ENCODE peak calls at places on chromosomes 7 and 10, in seven cellular contexts. One of them, this sample, is unnamed.
A peak's percentile ranks its signal among the peaks of the same experiment; 100 is the strongest.

GRCh38 chr7:117912421-117912820 is 39.2 kb upstream of the CTTNBP2 start:
- DNase-seq in IMR-90: no peak
- DNase-seq in neural progenitor cell: no peak
- DNase-seq in esophagus squamous epithelium: no peak
- DNase-seq in brain microvascular endothelial cell: no peak
- DNase-seq in left ventricle myocardium inferior: no peak
- DNase-seq in psoas muscle: no peak
- DNase-seq in this sample: no peak

GRCh38 chr7:30770936-30771858 is at the start of gene MINDY4:
- DNase-seq in IMR-90: peak; percentile 80
- DNase-seq in neural progenitor cell: peak; percentile 91
- DNase-seq in esophagus squamous epithelium: no peak
- DNase-seq in brain microvascular endothelial cell: peak; percentile 40
- DNase-seq in left ventricle myocardium inferior: peak; percentile 88
- DNase-seq in psoas muscle: peak; percentile 88
- DNase-seq in this sample: peak; percentile 93

GRCh38 chr7:27247452-27248426 is 5.1 kb downstream of the EVX1 start:
- DNase-seq in IMR-90: no peak
- DNase-seq in neural progenitor cell: no peak
- DNase-seq in esophagus squamous epithelium: no peak
- DNase-seq in brain microvascular endothelial cell: no peak
- DNase-seq in left ventricle myocardium inferior: no peak
- DNase-seq in psoas muscle: no peak
- DNase-seq in this sample: no peak

GRCh38 chr10:10897400-10897799 is 120.3 kb upstream of the CELF2 start:
- DNase-seq in IMR-90: no peak
- DNase-seq in neural progenitor cell: no peak
- DNase-seq in esophagus squamous epithelium: no peak
- DNase-seq in brain microvascular endothelial cell: no peak
- DNase-seq in left ventricle myocardium inferior: no peak
- DNase-seq in psoas muscle: no peak
- DNase-seq in this sample: no peak

GRCh38 chr10:10796774-10797415 is 220.8 kb upstream of the CELF2 start:
- DNase-seq in IMR-90: peak; percentile 44
- DNase-seq in neural progenitor cell: no peak
- DNase-seq in esophagus squamous epithelium: no peak
- DNase-seq in brain microvascular endothelial cell: peak; percentile 64
- DNase-seq in left ventricle myocardium inferior: no peak
- DNase-seq in psoas muscle: no peak
- DNase-seq in this sample: no peak

GRCh38 chr10:69861251-69862240 is 59.8 kb downstream of the COL13A1 start:
- DNase-seq in IMR-90: peak; percentile 73
- DNase-seq in neural progenitor cell: no peak
- DNase-seq in esophagus squamous epithelium: no peak
- DNase-seq in brain microvascular endothelial cell: peak; percentile 62
- DNase-seq in left ventricle myocardium inferior: no peak
- DNase-seq in psoas muscle: no peak
- DNase-seq in this sample: no peak

GRCh38 chr10:84406592-84406991 is 78.2 kb downstream of the CCSER2 start:
- DNase-seq in IMR-90: no peak
- DNase-seq in neural progenitor cell: no peak
- DNase-seq in esophagus squamous epithelium: no peak
- DNase-seq in brain microvascular endothelial cell: no peak
- DNase-seq in left ventricle myocardium inferior: no peak
- DNase-seq in psoas muscle: no peak
- DNase-seq in this sample: no peak

GRCh38 chr10:103067484-103067883 is 125.6 kb downstream of the NT5C2 start:
- DNase-seq in IMR-90: no peak
- DNase-seq in neural progenitor cell: no peak
- DNase-seq in esophagus squamous epithelium: no peak
- DNase-seq in brain microvascular endothelial cell: no peak
- DNase-seq in left ventricle myocardium inferior: no peak
- DNase-seq in psoas muscle: no peak
- DNase-seq in this sample: no peak

GRCh38 chr10:46232084-46232483 is 54.7 kb upstream of the ANTXRL start:
- DNase-seq in IMR-90: no peak
- DNase-seq in neural progenitor cell: no peak
- DNase-seq in esophagus squamous epithelium: no peak
- DNase-seq in brain microvascular endothelial cell: no peak
- DNase-seq in left ventricle myocardium inferior: no peak
- DNase-seq in psoas muscle: no peak
- DNase-seq in this sample: peak; percentile 6

GRCh38 chr7:2038876-2039728 is 193.6 kb downstream of the MAD1L1 start:
- DNase-seq in IMR-90: no peak
- DNase-seq in neural progenitor cell: no peak
- DNase-seq in esophagus squamous epithelium: no peak
- DNase-seq in brain microvascular endothelial cell: no peak
- DNase-seq in left ventricle myocardium inferior: peak; percentile 9
- DNase-seq in psoas muscle: no peak
- DNase-seq in this sample: no peak
- H3K36me3 ChIP-seq in IMR-90: peaks cover 5% of the 10 kb centered on the region
- H3K36me3 ChIP-seq in neural progenitor cell: peaks cover 5% of the 10 kb centered on the region
- H3K36me3 ChIP-seq in esophagus squamous epithelium: no peaks in the 10 kb centered on the region
- H3K36me3 ChIP-seq in brain microvascular endothelial cell: no peaks in the 10 kb centered on the region
- H3K36me3 ChIP-seq in left ventricle myocardium inferior: peaks cover 13% of the 10 kb centered on the region
- H3K36me3 ChIP-seq in psoas muscle: no peaks in the 10 kb centered on the region
- H3K36me3 ChIP-seq in this sample: no peaks in the 10 kb centered on the region

GRCh38 chr10:110356628-110357245 is 52.0 kb upstream of the SMNDC1 start:
- DNase-seq in IMR-90: peak; percentile 94
- DNase-seq in neural progenitor cell: no peak
- DNase-seq in esophagus squamous epithelium: peak; percentile 23
- DNase-seq in brain microvascular endothelial cell: peak; percentile 76
- DNase-seq in left ventricle myocardium inferior: no peak
- DNase-seq in psoas muscle: no peak
- DNase-seq in this sample: peak; percentile 57

GRCh38 chr10:110354322-110354766 is 49.6 kb upstream of the SMNDC1 start:
- DNase-seq in IMR-90: peak; percentile 90
- DNase-seq in neural progenitor cell: peak; percentile 87
- DNase-seq in esophagus squamous epithelium: peak; percentile 11
- DNase-seq in brain microvascular endothelial cell: peak; percentile 84
- DNase-seq in left ventricle myocardium inferior: peak; percentile 74
- DNase-seq in psoas muscle: peak; percentile 68
- DNase-seq in this sample: peak; percentile 76

GRCh38 chr10:110357252-110357780 is 52.6 kb upstream of the SMNDC1 start:
- DNase-seq in IMR-90: peak; percentile 99
- DNase-seq in neural progenitor cell: no peak
- DNase-seq in esophagus squamous epithelium: no peak
- DNase-seq in brain microvascular endothelial cell: peak; percentile 84
- DNase-seq in left ventricle myocardium inferior: no peak
- DNase-seq in psoas muscle: no peak
- DNase-seq in this sample: no peak

GRCh38 chr10:110355181-110355831 is 50.6 kb upstream of the SMNDC1 start:
- DNase-seq in IMR-90: no peak
- DNase-seq in neural progenitor cell: no peak
- DNase-seq in esophagus squamous epithelium: no peak
- DNase-seq in brain microvascular endothelial cell: no peak
- DNase-seq in left ventricle myocardium inferior: no peak
- DNase-seq in psoas muscle: no peak
- DNase-seq in this sample: no peak

DNA sequence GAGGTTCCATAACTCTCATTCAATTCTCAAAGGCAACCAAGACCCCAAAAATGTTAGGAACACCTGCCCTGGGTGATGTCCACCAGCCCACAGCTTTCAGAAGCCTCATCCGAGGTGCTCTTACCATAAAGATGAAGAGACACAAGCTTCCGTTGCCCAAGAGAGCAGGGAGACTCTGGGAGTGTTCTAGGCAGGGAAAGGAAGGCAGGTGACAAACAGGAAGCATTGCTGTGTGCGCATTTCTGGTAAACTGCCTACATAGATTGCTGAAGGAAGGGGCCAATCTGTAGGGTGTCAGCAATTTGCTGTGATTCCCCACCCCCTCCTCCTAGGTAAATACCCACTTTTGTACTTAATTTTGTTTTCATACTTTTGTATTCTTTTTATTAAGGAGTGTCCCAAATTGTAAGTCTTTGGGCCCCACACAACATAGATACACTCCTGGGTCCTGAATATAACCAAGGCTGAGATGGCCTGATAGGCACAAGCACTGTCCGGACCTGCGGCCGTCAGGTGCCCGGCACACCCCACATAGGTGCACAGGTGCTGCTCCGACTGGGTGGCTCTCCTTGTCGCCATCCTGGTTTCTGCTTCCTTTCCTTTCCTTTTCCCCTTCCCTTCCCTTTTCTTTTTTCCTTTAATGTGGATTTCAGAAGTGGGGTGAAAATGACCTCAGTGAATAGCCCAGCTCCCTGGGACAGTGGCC is 51.4 kb upstream of the SMNDC1 start:
- DNase-seq in IMR-90: no peak
- DNase-seq in neural progenitor cell: no peak
- DNase-seq in esophagus squamous epithelium: no peak
- DNase-seq in brain microvascular endothelial cell: no peak
- DNase-seq in left ventricle myocardium inferior: no peak
- DNase-seq in psoas muscle: no peak
- DNase-seq in this sample: no peak
- H3K4me3 ChIP-seq in IMR-90: no peak overlapping the region
- H3K4me3 ChIP-seq in neural progenitor cell: no peak overlapping the region
- H3K4me3 ChIP-seq in esophagus squamous epithelium: peak overlapping the region; percentile 26
- H3K4me3 ChIP-seq in brain microvascular endothelial cell: no peak overlapping the region
- H3K4me3 ChIP-seq in left ventricle myocardium inferior: peak overlapping the region; percentile 22
- H3K4me3 ChIP-seq in psoas muscle: no peak overlapping the region
- H3K4me3 ChIP-seq in this sample: no peak overlapping the region

DNA sequence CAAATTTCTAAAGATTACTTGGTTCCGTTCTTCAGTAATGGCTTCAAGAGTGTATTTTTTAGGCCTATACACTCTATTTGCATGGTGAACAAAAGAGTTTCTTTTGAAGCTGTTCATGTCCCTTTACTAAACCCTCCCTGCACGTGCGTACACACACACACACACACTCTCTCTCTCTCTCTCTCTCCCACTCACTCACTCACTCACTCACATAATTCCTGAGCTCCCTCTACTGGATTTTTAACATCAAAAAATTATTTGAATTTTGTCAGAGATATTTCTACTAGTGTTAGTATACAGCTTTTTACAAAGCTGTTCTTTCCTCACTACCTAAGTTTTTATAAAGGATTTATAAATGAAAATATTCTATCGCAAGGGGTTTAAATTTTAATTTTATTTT is 85.9 kb downstream of the UBE3C start:
- DNase-seq in IMR-90: peak; percentile 59
- DNase-seq in neural progenitor cell: no peak
- DNase-seq in esophagus squamous epithelium: no peak
- DNase-seq in brain microvascular endothelial cell: peak; percentile 6
- DNase-seq in left ventricle myocardium inferior: no peak
- DNase-seq in psoas muscle: no peak
- DNase-seq in this sample: no peak
- TF ChIP-seq CTCF in IMR-90: peak; percentile 46
- TF ChIP-seq CTCF in neural progenitor cell: no peak
- TF ChIP-seq CTCF in esophagus squamous epithelium: no peak
- TF ChIP-seq CTCF in brain microvascular endothelial cell: peak; percentile 35
- TF ChIP-seq CTCF in left ventricle myocardium inferior: no peak
- TF ChIP-seq CTCF in psoas muscle: no peak
- TF ChIP-seq CTCF in this sample: no peak

GRCh38 chr7:93145324-93145723 is 2.9 kb downstream of the SAMD9L start:
- DNase-seq in IMR-90: no peak
- DNase-seq in neural progenitor cell: no peak
- DNase-seq in esophagus squamous epithelium: no peak
- DNase-seq in brain microvascular endothelial cell: no peak
- DNase-seq in left ventricle myocardium inferior: no peak
- DNase-seq in psoas muscle: no peak
- DNase-seq in this sample: no peak
- H3K36me3 ChIP-seq in IMR-90: peaks cover 1% of the 10 kb centered on the region
- H3K36me3 ChIP-seq in neural progenitor cell: no peaks in the 10 kb centered on the region
- H3K36me3 ChIP-seq in esophagus squamous epithelium: no peaks in the 10 kb centered on the region
- H3K36me3 ChIP-seq in brain microvascular endothelial cell: no peaks in the 10 kb centered on the region
- H3K36me3 ChIP-seq in left ventricle myocardium inferior: peaks cover 52% of the 10 kb centered on the region
- H3K36me3 ChIP-seq in psoas muscle: peaks cover 7% of the 10 kb centered on the region
- H3K36me3 ChIP-seq in this sample: peaks cover 39% of the 10 kb centered on the region

DNA sequence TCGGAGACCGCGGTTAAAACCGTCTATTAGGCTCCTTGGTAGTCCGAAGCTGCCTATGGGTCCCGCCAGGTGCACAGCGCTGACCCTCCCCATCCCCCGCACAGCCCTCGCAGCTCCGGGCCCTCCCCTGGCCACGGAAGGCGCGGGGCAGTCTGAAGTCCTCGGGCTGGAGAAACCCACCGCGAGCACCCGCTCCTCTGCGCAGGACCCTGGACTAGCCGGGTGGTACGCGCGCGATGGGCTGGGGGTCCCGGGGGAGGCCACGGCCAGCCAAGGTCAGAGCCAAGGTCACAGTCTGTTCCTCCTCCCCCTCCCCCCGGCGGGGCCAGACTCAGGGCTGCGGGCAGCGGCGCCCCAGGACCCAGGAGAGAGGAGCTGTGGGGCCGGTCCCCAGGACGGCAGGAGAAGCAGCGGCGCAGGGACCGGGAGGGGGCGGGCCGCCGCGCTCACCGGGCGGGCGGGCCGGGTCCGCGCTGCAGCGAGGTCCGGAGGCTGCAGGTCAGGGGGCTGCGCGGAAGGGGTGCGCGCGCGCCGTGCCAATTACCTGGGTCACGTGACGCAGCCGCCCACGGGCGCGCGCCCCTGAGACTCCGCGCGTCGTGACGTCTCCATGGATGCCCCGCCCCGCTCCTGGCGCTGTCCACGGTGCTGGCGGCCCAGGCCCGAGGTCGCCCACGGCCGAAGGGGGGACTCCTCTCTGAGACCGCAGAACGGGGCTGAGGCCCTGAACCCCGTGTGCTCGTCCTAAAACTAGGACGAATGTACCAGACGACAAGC is at the start of gene OGDHL:
- DNase-seq in IMR-90: peak; percentile 19
- DNase-seq in neural progenitor cell: peak; percentile 94
- DNase-seq in esophagus squamous epithelium: no peak
- DNase-seq in brain microvascular endothelial cell: peak; percentile 17
- DNase-seq in left ventricle myocardium inferior: peak; percentile 56
- DNase-seq in psoas muscle: peak; percentile 42
- DNase-seq in this sample: peak; percentile 41
- H3K4me3 ChIP-seq in IMR-90: peak within 1 kb of the TSS; percentile 42
- H3K4me3 ChIP-seq in neural progenitor cell: peak within 1 kb of the TSS; percentile 92
- H3K4me3 ChIP-seq in esophagus squamous epithelium: peak within 1 kb of the TSS; percentile 70
- H3K4me3 ChIP-seq in brain microvascular endothelial cell: peak within 1 kb of the TSS; percentile 59
- H3K4me3 ChIP-seq in left ventricle myocardium inferior: peak within 1 kb of the TSS; percentile 75
- H3K4me3 ChIP-seq in psoas muscle: peak within 1 kb of the TSS; percentile 64
- H3K4me3 ChIP-seq in this sample: peak within 1 kb of the TSS; percentile 44

This sample was measured in heart left ventricle.